ENCODE peak calls at places on chromosomes 7 and 10, in eight cellular contexts. Q is NB4; G is coronary artery; L is tibial artery; V is ovary; O is astrocyte; D is CD8-positive, alpha-beta T cell; Y is heart left ventricle. T is an unnamed sample.
A peak's percentile ranks its signal among the peaks of the same experiment; 100 is the strongest.

GRCh38 chr10:126210051-126210651 is 178.1 kb downstream of the ADAM12 start:
- DNase-seq in Q (no peak), G (no peak), L (no peak), V (no peak), O (no peak), D (no peak), Y (no peak), T (no peak)

GRCh38 chr7:42227931-42228591 is 8.9 kb downstream of the GLI3 start:
- DNase-seq in Q (no peak), G (no peak), L (no peak), V (peak; percentile 61), O (peak; percentile 49), D (no peak), Y (peak; percentile 50), T (no peak)

GRCh38 chr10:97024181-97025073 is 161.3 kb downstream of the SLIT1 start:
- DNase-seq in Q (peak; percentile 26), G (no peak), L (no peak), V (peak; percentile 63), O (peak; percentile 87), D (no peak), Y (peak; percentile 50), T (peak; percentile 27)

GRCh38 chr7:106367018-106367420 is 82.2 kb upstream of the NAMPT start:
- DNase-seq in Q (peak; percentile 73), G (no peak), L (no peak), V (no peak), O (no peak), D (no peak), Y (no peak), T (peak; percentile 28)

GRCh38 chr7:22269057-22269456 is 87.9 kb downstream of the RAPGEF5 start:
- DNase-seq in Q (no peak), G (no peak), L (no peak), V (no peak), O (no peak), D (no peak), Y (no peak), T (no peak)

GRCh38 chr7:50653116-50653854 is 88.1 kb upstream of the DDC start:
- DNase-seq in Q (peak; percentile 95), G (peak; percentile 86), L (peak; percentile 86), V (peak; percentile 40), O (no peak), D (no peak), Y (peak; percentile 67), T (peak; percentile 78)

GRCh38 chr10:12198156-12198555 is 2.2 kb downstream of the CDC123 start:
- DNase-seq in Q (no peak), G (no peak), L (no peak), V (no peak), O (no peak), D (no peak), Y (no peak), T (no peak)

GRCh38 chr7:106818736-106819135 is 46.3 kb upstream of the PIK3CG start:
- DNase-seq in Q (no peak), G (no peak), L (no peak), V (no peak), O (no peak), D (no peak), Y (no peak), T (no peak)

GRCh38 chr10:79238606-79239005 is 108.7 kb upstream of the PPIF start:
- DNase-seq in Q (no peak), G (no peak), L (no peak), V (no peak), O (peak; percentile 55), D (no peak), Y (no peak), T (no peak)

GRCh38 chr7:25392571-25393338 is 164.5 kb upstream of the NPVF start:
- DNase-seq in Q (no peak), G (no peak), L (no peak), V (no peak), O (no peak), D (no peak), Y (no peak), T (no peak)

GRCh38 chr7:84261509-84261908 is 66.9 kb upstream of the SEMA3A start:
- DNase-seq in Q (no peak), G (no peak), L (no peak), V (no peak), O (no peak), D (no peak), Y (no peak), T (no peak)

GRCh38 chr7:30870821-30871518 is 40.7 kb upstream of the AQP1 start:
- DNase-seq in Q (no peak), G (no peak), L (no peak), V (no peak), O (no peak), D (no peak), Y (no peak), T (no peak)

GRCh38 chr7:115356139-115356746 is 434.3 kb downstream of the MDFIC start:
- DNase-seq in Q (peak; percentile 47), G (no peak), L (no peak), V (no peak), O (peak; percentile 4), D (no peak), Y (no peak), T (no peak)

GRCh38 chr10:97888641-97889262 is 39.1 kb downstream of the GOLGA7B start:
- DNase-seq in Q (peak; percentile 83), G (no peak), L (no peak), V (no peak), O (peak; percentile 55), D (no peak), Y (no peak), T (peak; percentile 66)

GRCh38 chr7:156105337-156106106 is 293.3 kb upstream of the SHH start:
- DNase-seq in Q (no peak), G (no peak), L (no peak), V (no peak), O (no peak), D (no peak), Y (no peak), T (no peak)

GRCh38 chr7:78443811-78444210 is 645.2 kb downstream of the PHTF2 start:
- DNase-seq in Q (no peak), G (no peak), L (no peak), V (no peak), O (no peak), D (no peak), Y (no peak), T (no peak)

GRCh38 chr10:5681930-5682329 is 2.7 kb upstream of the TASOR2 start:
- DNase-seq in Q (no peak), G (no peak), L (no peak), V (no peak), O (no peak), D (no peak), Y (no peak), T (no peak)
- TF ChIP-seq CTCF in Q (no peak), G (no peak), L (no peak), V (no peak), O (no peak), D (no peak), Y (no peak), T (no peak)

DNA sequence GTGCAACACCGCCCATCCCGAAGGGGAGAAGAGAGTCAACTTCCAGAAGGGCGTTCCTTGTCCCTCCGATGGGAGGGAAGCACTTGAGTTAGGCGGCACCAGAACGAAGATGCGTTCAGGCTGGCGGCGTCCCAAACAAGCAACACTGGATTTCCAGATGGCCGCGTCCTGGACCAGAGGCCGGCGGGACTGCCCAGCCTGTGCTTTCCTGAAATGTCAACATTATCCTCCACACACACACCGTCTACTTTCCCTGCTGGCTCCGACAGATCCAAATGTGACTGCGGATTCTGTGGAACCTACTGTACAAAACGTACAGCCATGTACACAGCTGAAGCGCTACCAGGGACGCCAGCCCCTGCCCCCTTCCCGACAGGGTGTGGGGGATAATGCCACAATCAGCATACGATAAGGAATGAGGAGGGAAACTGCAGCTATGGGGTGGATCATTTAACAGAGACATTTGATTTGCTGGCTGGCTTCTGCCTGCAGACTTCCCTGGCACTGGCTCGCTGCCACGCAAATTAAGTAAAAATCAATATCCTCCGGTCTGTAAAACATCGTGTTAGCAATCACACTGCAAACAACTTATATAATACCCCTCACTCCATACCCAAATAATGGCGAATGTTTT is 82.1 kb downstream of the ZRANB1 start:
- DNase-seq in Q (no peak), G (no peak), L (no peak), V (peak; percentile 94), O (no peak), D (no peak), Y (peak; percentile 87), T (peak; percentile 58)
- H3K4me3 ChIP-seq in Q (no peak overlapping the region), G (peak overlapping the region; percentile 57), L (peak overlapping the region; percentile 10), V (no peak overlapping the region), O (no peak overlapping the region), D (no peak overlapping the region), Y (peak overlapping the region; percentile 18), T (no peak overlapping the region)

GRCh38 chr10:80535671-80536360 is 1.9 kb upstream of the SH2D4B start:
- DNase-seq in Q (peak; percentile 91), G (peak; percentile 73), L (no peak), V (peak; percentile 73), O (no peak), D (peak; percentile 71), Y (peak; percentile 82), T (peak; percentile 59)
- TF ChIP-seq CTCF in Q (peak; percentile 85), G (no peak), L (peak; percentile 39), V (peak; percentile 14), O (no peak), D (peak; percentile 70), Y (peak; percentile 63), T (peak; percentile 48)

GRCh38 chr10:50993817-50994251 is 80.5 kb upstream of the PRKG1 start:
- DNase-seq in Q (no peak), G (peak; percentile 78), L (no peak), V (no peak), O (peak; percentile 35), D (no peak), Y (peak; percentile 51), T (peak; percentile 95)
- H3K4me3 ChIP-seq in Q (no peak overlapping the region), G (peak overlapping the region; percentile 90), L (peak overlapping the region; percentile 92), V (peak overlapping the region; percentile 25), O (peak overlapping the region; percentile 35), D (no peak overlapping the region), Y (peak overlapping the region; percentile 84), T (peak overlapping the region; percentile 85)

GRCh38 chr10:1162481-1163203 is 106.5 kb downstream of the WDR37 start:
- DNase-seq in Q (no peak), G (no peak), L (no peak), V (no peak), O (no peak), D (no peak), Y (no peak), T (no peak)
- TF ChIP-seq CTCF in Q (no peak), G (no peak), L (no peak), V (no peak), O (no peak), D (no peak), Y (no peak), T (no peak)

T was measured in AG10803.